ENCODE peak calls at places on chromosome 1, in eight cellular contexts. One of them, this sample, is unnamed.

GRCh38 chr1:24557711-24558121 is 1.8 kb downstream of the NCMAP start:
- DNase-seq in IMR-90: no peak
- DNase-seq in lower leg skin: peak
- DNase-seq in choroid plexus epithelial cell: no peak
- DNase-seq in AG10803: no peak
- DNase-seq in right atrium auricular region: no peak
- DNase-seq in uterus: no peak
- DNase-seq in heart left ventricle: no peak
- DNase-seq in this sample: no peak

GRCh38 chr1:39735731-39736130 is 3.0 kb upstream of the PPIE start:
- DNase-seq in right atrium auricular region: no peak
- DNase-seq in AG10803: no peak
- DNase-seq in heart left ventricle: no peak
- DNase-seq in choroid plexus epithelial cell: no peak
- DNase-seq in IMR-90: no peak
- DNase-seq in uterus: no peak
- DNase-seq in lower leg skin: no peak
- DNase-seq in this sample: no peak

GRCh38 chr1:91872560-91873081 is 13.3 kb downstream of the TGFBR3 start:
- DNase-seq in lower leg skin: no peak
- DNase-seq in IMR-90: no peak
- DNase-seq in choroid plexus epithelial cell: no peak
- DNase-seq in AG10803: no peak
- DNase-seq in heart left ventricle: no peak
- DNase-seq in right atrium auricular region: no peak
- DNase-seq in uterus: no peak
- DNase-seq in this sample: no peak

GRCh38 chr1:230394134-230394533 is 32.0 kb downstream of the PGBD5 start:
- DNase-seq in right atrium auricular region: no peak
- DNase-seq in IMR-90: no peak
- DNase-seq in uterus: no peak
- DNase-seq in heart left ventricle: no peak
- DNase-seq in choroid plexus epithelial cell: no peak
- DNase-seq in AG10803: no peak
- DNase-seq in lower leg skin: no peak
- DNase-seq in this sample: no peak

GRCh38 chr1:161725888-161726630 is 4.7 kb downstream of the FCRLB start:
- DNase-seq in AG10803: peak
- DNase-seq in lower leg skin: peak
- DNase-seq in choroid plexus epithelial cell: peak
- DNase-seq in right atrium auricular region: peak
- DNase-seq in IMR-90: peak
- DNase-seq in heart left ventricle: peak
- DNase-seq in uterus: peak
- DNase-seq in this sample: no peak

GRCh38 chr1:61604684-61605083 is 120.3 kb downstream of the TM2D1 start:
- DNase-seq in AG10803: no peak
- DNase-seq in IMR-90: no peak
- DNase-seq in lower leg skin: no peak
- DNase-seq in right atrium auricular region: no peak
- DNase-seq in heart left ventricle: no peak
- DNase-seq in choroid plexus epithelial cell: no peak
- DNase-seq in uterus: no peak
- DNase-seq in this sample: no peak

GRCh38 chr1:178155478-178156255 is 61.8 kb downstream of the RASAL2 start:
- DNase-seq in AG10803: no peak
- DNase-seq in right atrium auricular region: no peak
- DNase-seq in IMR-90: no peak
- DNase-seq in lower leg skin: no peak
- DNase-seq in choroid plexus epithelial cell: no peak
- DNase-seq in uterus: no peak
- DNase-seq in heart left ventricle: no peak
- DNase-seq in this sample: no peak

GRCh38 chr1:238409191-238409846 is 518.6 kb upstream of the ZP4 start:
- DNase-seq in lower leg skin: no peak
- DNase-seq in uterus: no peak
- DNase-seq in IMR-90: peak
- DNase-seq in right atrium auricular region: no peak
- DNase-seq in choroid plexus epithelial cell: peak
- DNase-seq in AG10803: peak
- DNase-seq in heart left ventricle: no peak
- DNase-seq in this sample: no peak

GRCh38 chr1:28067523-28068090 is 20.8 kb downstream of the EYA3 start:
- DNase-seq in heart left ventricle: no peak
- DNase-seq in IMR-90: peak
- DNase-seq in choroid plexus epithelial cell: peak
- DNase-seq in AG10803: no peak
- DNase-seq in lower leg skin: no peak
- DNase-seq in uterus: no peak
- DNase-seq in right atrium auricular region: no peak
- DNase-seq in this sample: no peak

GRCh38 chr1:28066393-28067154 is 21.8 kb downstream of the EYA3 start:
- DNase-seq in heart left ventricle: no peak
- DNase-seq in lower leg skin: no peak
- DNase-seq in IMR-90: no peak
- DNase-seq in uterus: no peak
- DNase-seq in right atrium auricular region: no peak
- DNase-seq in choroid plexus epithelial cell: no peak
- DNase-seq in AG10803: no peak
- DNase-seq in this sample: no peak

GRCh38 chr1:28062806-28063205 is 25.6 kb downstream of the EYA3 start:
- DNase-seq in lower leg skin: no peak
- DNase-seq in choroid plexus epithelial cell: peak
- DNase-seq in IMR-90: no peak
- DNase-seq in uterus: no peak
- DNase-seq in right atrium auricular region: no peak
- DNase-seq in heart left ventricle: no peak
- DNase-seq in AG10803: no peak
- DNase-seq in this sample: no peak

GRCh38 chr1:28058971-28059878 is 29.2 kb downstream of the EYA3 start:
- DNase-seq in heart left ventricle: no peak
- DNase-seq in lower leg skin: no peak
- DNase-seq in uterus: no peak
- DNase-seq in IMR-90: no peak
- DNase-seq in AG10803: no peak
- DNase-seq in choroid plexus epithelial cell: no peak
- DNase-seq in right atrium auricular region: no peak
- DNase-seq in this sample: no peak

GRCh38 chr1:28064064-28064463 is 24.3 kb downstream of the EYA3 start:
- DNase-seq in right atrium auricular region: no peak
- DNase-seq in lower leg skin: no peak
- DNase-seq in heart left ventricle: no peak
- DNase-seq in IMR-90: peak
- DNase-seq in AG10803: peak
- DNase-seq in choroid plexus epithelial cell: peak
- DNase-seq in uterus: no peak
- DNase-seq in this sample: no peak
- TF ChIP-seq CTCF in right atrium auricular region: no peak
- TF ChIP-seq CTCF in lower leg skin: no peak
- TF ChIP-seq CTCF in heart left ventricle: no peak
- TF ChIP-seq CTCF in IMR-90: no peak
- TF ChIP-seq CTCF in AG10803: no peak
- TF ChIP-seq CTCF in choroid plexus epithelial cell: no peak
- TF ChIP-seq CTCF in uterus: no peak
- TF ChIP-seq CTCF in this sample: no peak

GRCh38 chr1:211648980-211649934 is 26.2 kb downstream of the NEK2 start:
- DNase-seq in uterus: peak
- DNase-seq in IMR-90: peak
- DNase-seq in AG10803: peak
- DNase-seq in heart left ventricle: peak
- DNase-seq in choroid plexus epithelial cell: peak
- DNase-seq in lower leg skin: peak
- DNase-seq in right atrium auricular region: no peak
- DNase-seq in this sample: peak
- TF ChIP-seq CTCF in uterus: peak
- TF ChIP-seq CTCF in IMR-90: peak
- TF ChIP-seq CTCF in AG10803: peak
- TF ChIP-seq CTCF in heart left ventricle: peak
- TF ChIP-seq CTCF in choroid plexus epithelial cell: peak
- TF ChIP-seq CTCF in lower leg skin: no peak
- TF ChIP-seq CTCF in right atrium auricular region: peak
- TF ChIP-seq CTCF in this sample: peak

GRCh38 chr1:51936531-51936930 is 54.0 kb downstream of the RAB3B start:
- DNase-seq in right atrium auricular region: no peak
- DNase-seq in AG10803: peak
- DNase-seq in heart left ventricle: no peak
- DNase-seq in lower leg skin: no peak
- DNase-seq in IMR-90: peak
- DNase-seq in choroid plexus epithelial cell: peak
- DNase-seq in uterus: no peak
- DNase-seq in this sample: no peak
- TF ChIP-seq CTCF in right atrium auricular region: no peak
- TF ChIP-seq CTCF in AG10803: peak
- TF ChIP-seq CTCF in heart left ventricle: no peak
- TF ChIP-seq CTCF in lower leg skin: no peak
- TF ChIP-seq CTCF in IMR-90: no peak
- TF ChIP-seq CTCF in choroid plexus epithelial cell: peak
- TF ChIP-seq CTCF in uterus: no peak
- TF ChIP-seq CTCF in this sample: no peak

DNA sequence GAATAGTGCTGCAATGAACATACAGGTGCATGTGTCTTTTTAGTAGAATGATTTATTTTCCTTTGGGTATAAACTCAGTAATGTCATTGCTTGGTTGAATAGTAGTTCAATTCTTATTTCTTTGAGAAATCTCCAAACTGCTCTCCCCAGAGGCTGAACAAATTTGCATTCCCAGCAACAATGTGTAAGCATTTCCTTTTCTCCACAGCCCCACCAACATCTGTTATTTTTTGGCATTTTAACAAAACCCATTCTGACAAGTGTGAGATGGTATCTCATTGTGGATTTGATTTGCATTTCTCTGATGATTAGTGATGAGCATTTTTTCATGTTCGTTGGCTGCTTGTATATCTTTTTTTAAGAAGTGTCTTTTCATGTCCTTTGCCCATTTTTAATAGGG is 21.9 kb upstream of the EEIG2 start:
- DNase-seq in heart left ventricle: no peak
- DNase-seq in choroid plexus epithelial cell: no peak
- DNase-seq in lower leg skin: no peak
- DNase-seq in uterus: no peak
- DNase-seq in right atrium auricular region: no peak
- DNase-seq in IMR-90: no peak
- DNase-seq in AG10803: peak
- DNase-seq in this sample: no peak
- TF ChIP-seq CTCF in heart left ventricle: no peak
- TF ChIP-seq CTCF in choroid plexus epithelial cell: no peak
- TF ChIP-seq CTCF in lower leg skin: no peak
- TF ChIP-seq CTCF in uterus: no peak
- TF ChIP-seq CTCF in right atrium auricular region: no peak
- TF ChIP-seq CTCF in IMR-90: no peak
- TF ChIP-seq CTCF in AG10803: no peak
- TF ChIP-seq CTCF in this sample: no peak